ENCODE peak calls at places on chromosomes 16 and 17, in four cellular contexts. One of them, this sample, is unnamed.

GRCh38 chr16:59410451-59410850 is 676.3 kb upstream of the GOT2 start:
- DNase-seq in CD4-positive, alpha-beta T cell: no peak
- DNase-seq in AG10803: no peak
- DNase-seq in tibial artery: no peak
- DNase-seq in this sample: no peak

GRCh38 chr17:69404398-69404797 is 10.1 kb upstream of the MAP2K6 start:
- DNase-seq in CD4-positive, alpha-beta T cell: no peak
- DNase-seq in AG10803: peak
- DNase-seq in tibial artery: no peak
- DNase-seq in this sample: no peak

GRCh38 chr16:74680681-74681080 is 14.0 kb upstream of the RFWD3 start:
- DNase-seq in CD4-positive, alpha-beta T cell: no peak
- DNase-seq in AG10803: no peak
- DNase-seq in tibial artery: no peak
- DNase-seq in this sample: no peak

GRCh38 chr16:46787909-46788308 is 39.8 kb upstream of the MYLK3 start:
- DNase-seq in CD4-positive, alpha-beta T cell: no peak
- DNase-seq in AG10803: no peak
- DNase-seq in tibial artery: no peak
- DNase-seq in this sample: no peak

GRCh38 chr17:5780476-5780875 is 196.2 kb upstream of the NLRP1 start:
- DNase-seq in CD4-positive, alpha-beta T cell: no peak
- DNase-seq in AG10803: peak
- DNase-seq in tibial artery: no peak
- DNase-seq in this sample: no peak

GRCh38 chr17:35160354-35161201 is 13.0 kb downstream of the UNC45B start:
- DNase-seq in CD4-positive, alpha-beta T cell: no peak
- DNase-seq in AG10803: no peak
- DNase-seq in tibial artery: no peak
- DNase-seq in this sample: peak

GRCh38 chr17:18028114-18028513 is 10.9 kb downstream of the ATPAF2 start:
- DNase-seq in CD4-positive, alpha-beta T cell: no peak
- DNase-seq in AG10803: no peak
- DNase-seq in tibial artery: no peak
- DNase-seq in this sample: no peak

GRCh38 chr17:68433211-68433610 is 24.1 kb downstream of the WIPI1 start:
- DNase-seq in CD4-positive, alpha-beta T cell: no peak
- DNase-seq in AG10803: no peak
- DNase-seq in tibial artery: no peak
- DNase-seq in this sample: no peak

GRCh38 chr16:69581297-69581696 is 15.5 kb downstream of the NFAT5 start:
- DNase-seq in CD4-positive, alpha-beta T cell: no peak
- DNase-seq in AG10803: no peak
- DNase-seq in tibial artery: no peak
- DNase-seq in this sample: no peak
- TF ChIP-seq CTCF in CD4-positive, alpha-beta T cell: no peak
- TF ChIP-seq CTCF in AG10803: no peak
- TF ChIP-seq CTCF in tibial artery: no peak
- TF ChIP-seq CTCF in this sample: no peak

GRCh38 chr17:31559647-31560501 is 168.4 kb downstream of the RAB11FIP4 start:
- DNase-seq in CD4-positive, alpha-beta T cell: no peak
- DNase-seq in AG10803: no peak
- DNase-seq in tibial artery: no peak
- DNase-seq in this sample: no peak

GRCh38 chr17:31562447-31562846 is 171.0 kb downstream of the RAB11FIP4 start:
- DNase-seq in CD4-positive, alpha-beta T cell: no peak
- DNase-seq in AG10803: no peak
- DNase-seq in tibial artery: no peak
- DNase-seq in this sample: no peak

GRCh38 chr17:31558748-31559646 is 167.5 kb downstream of the RAB11FIP4 start:
- DNase-seq in CD4-positive, alpha-beta T cell: peak
- DNase-seq in AG10803: peak
- DNase-seq in tibial artery: peak
- DNase-seq in this sample: peak

GRCh38 chr17:31561469-31562412 is 170.3 kb downstream of the RAB11FIP4 start:
- DNase-seq in CD4-positive, alpha-beta T cell: no peak
- DNase-seq in AG10803: peak
- DNase-seq in tibial artery: no peak
- DNase-seq in this sample: no peak

DNA sequence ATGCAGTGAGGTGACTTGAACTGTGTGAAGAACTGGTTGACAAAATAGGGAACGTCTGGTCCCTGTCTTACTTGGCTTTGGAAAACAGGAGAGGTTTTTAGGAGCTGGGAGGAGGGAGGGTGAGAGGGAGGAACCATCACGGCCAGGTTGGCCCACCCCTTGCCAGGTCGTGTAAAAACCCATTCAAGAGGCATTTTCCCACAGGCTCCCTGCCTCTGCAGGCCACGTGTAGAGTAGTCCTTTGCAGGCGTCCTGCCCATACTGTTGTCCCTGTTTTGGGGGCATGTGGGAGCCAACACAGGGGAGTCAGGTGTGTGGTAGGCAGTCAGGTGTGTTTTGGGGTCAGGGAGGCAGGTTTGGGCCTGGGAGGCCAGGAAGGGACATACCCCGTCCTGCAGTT is 169.4 kb downstream of the RAB11FIP4 start:
- DNase-seq in CD4-positive, alpha-beta T cell: no peak
- DNase-seq in AG10803: peak
- DNase-seq in tibial artery: no peak
- DNase-seq in this sample: no peak
- TF ChIP-seq CTCF in CD4-positive, alpha-beta T cell: no peak
- TF ChIP-seq CTCF in AG10803: no peak
- TF ChIP-seq CTCF in tibial artery: no peak
- TF ChIP-seq CTCF in this sample: no peak

GRCh38 chr17:43579570-43580140 is 33.5 kb upstream of the ETV4 start:
- DNase-seq in CD4-positive, alpha-beta T cell: no peak
- DNase-seq in AG10803: peak
- DNase-seq in tibial artery: no peak
- DNase-seq in this sample: no peak

GRCh38 chr17:43578352-43578698 is 32.2 kb upstream of the ETV4 start:
- DNase-seq in CD4-positive, alpha-beta T cell: no peak
- DNase-seq in AG10803: no peak
- DNase-seq in tibial artery: no peak
- DNase-seq in this sample: no peak

GRCh38 chr17:43581130-43581529 is 35.0 kb upstream of the ETV4 start:
- DNase-seq in CD4-positive, alpha-beta T cell: no peak
- DNase-seq in AG10803: no peak
- DNase-seq in tibial artery: no peak
- DNase-seq in this sample: no peak

GRCh38 chr17:43576563-43577229 is 30.6 kb upstream of the ETV4 start:
- DNase-seq in CD4-positive, alpha-beta T cell: peak
- DNase-seq in AG10803: peak
- DNase-seq in tibial artery: peak
- DNase-seq in this sample: peak

DNA sequence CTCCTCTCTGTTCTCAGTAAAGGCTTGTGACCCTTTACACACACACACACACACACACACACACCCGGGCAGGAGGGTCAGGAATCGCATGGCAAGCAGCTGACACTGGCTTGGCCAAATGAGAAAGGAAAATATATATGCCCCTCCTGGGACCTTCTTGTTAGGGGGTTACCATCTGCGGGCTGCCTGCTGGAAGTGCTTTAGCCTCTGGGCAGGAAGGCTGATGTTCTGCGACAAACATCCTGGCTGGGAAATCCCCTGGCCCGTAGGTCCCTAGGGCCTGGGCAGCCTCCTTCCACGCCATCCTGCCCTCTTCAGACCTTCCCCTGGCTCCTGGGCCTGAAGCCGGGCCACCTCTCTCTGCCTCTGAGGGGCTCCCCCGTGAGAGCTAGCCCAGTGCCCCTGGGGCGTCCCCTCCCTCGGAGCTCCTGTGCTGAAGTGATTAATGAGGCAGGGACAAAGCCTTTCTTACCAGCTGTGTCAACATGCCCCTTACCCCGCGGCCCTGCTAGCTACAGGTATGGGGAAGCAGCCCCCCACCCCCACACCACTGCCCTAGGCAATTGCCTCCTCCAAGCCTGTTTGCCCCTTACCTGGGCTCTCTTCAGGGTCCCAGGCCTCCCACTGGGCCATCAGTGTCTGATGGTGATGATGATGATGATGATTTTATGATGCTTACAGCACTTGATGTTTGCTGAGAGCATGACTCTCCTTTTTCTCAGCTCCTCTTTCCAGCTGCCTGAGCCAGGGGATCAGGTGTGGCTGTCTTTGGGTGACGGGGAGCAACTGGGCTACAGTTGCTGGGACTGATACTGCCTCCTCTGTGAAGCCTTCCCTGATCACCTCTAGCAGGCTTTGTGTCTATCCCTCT is 32.8 kb upstream of the ETV4 start:
- DNase-seq in CD4-positive, alpha-beta T cell: peak
- DNase-seq in AG10803: peak
- DNase-seq in tibial artery: no peak
- DNase-seq in this sample: peak
- TF ChIP-seq CTCF in CD4-positive, alpha-beta T cell: no peak
- TF ChIP-seq CTCF in AG10803: no peak
- TF ChIP-seq CTCF in tibial artery: no peak
- TF ChIP-seq CTCF in this sample: no peak

DNA sequence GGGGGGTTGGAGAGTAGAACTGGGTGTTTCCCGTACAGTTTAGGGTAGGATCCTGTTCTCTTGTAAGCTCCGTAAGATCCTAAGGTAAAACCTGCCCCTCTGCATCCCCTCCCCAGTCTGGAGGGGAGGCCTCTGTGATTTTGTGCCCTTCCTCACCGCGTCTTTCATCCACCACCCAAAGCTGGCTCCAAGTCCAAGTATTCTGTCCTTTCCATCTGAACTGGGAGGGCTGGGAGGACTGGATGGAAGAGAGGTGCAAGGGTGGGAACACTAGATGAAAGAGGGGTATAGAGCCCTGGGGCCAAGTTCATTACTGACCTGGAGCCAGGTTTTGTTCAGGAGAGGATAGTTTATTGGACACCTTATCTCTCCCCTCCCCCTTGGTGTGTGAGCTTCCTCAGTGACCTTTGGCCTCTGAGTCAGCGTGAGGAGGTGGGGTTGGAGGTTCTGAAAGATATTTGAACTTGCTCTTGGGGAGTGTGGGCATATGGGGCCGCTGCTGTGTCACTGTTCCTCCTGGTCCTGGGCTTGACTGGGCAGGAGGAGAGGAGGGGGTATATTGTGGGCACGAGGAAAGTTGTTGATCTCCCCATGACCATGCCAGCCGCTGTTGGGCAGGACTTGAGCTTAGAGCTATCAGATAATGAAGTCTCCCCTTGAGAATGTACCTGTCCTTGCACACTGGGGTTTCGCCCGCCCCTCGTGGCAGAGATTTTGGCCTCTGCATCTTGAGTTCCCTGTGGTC is 1.6 kb downstream of the LASP1 start:
- DNase-seq in CD4-positive, alpha-beta T cell: peak
- DNase-seq in AG10803: peak
- DNase-seq in tibial artery: peak
- DNase-seq in this sample: peak
- TF ChIP-seq CTCF in CD4-positive, alpha-beta T cell: no peak
- TF ChIP-seq CTCF in AG10803: peak
- TF ChIP-seq CTCF in tibial artery: no peak
- TF ChIP-seq CTCF in this sample: peak

GRCh38 chr16:67238278-67238575 is 9.1 kb downstream of the FHOD1 start:
- DNase-seq in CD4-positive, alpha-beta T cell: no peak
- DNase-seq in AG10803: no peak
- DNase-seq in tibial artery: no peak
- DNase-seq in this sample: no peak

GRCh38 chr16:67237396-67238277 is 9.6 kb downstream of the FHOD1 start:
- DNase-seq in CD4-positive, alpha-beta T cell: no peak
- DNase-seq in AG10803: no peak
- DNase-seq in tibial artery: peak
- DNase-seq in this sample: no peak

GRCh38 chr16:67234180-67234597 is 7.3 kb downstream of the TMEM208 start:
- DNase-seq in CD4-positive, alpha-beta T cell: no peak
- DNase-seq in AG10803: no peak
- DNase-seq in tibial artery: no peak
- DNase-seq in this sample: no peak

GRCh38 chr16:67236551-67237395 is 9.8 kb downstream of the TMEM208 start:
- DNase-seq in CD4-positive, alpha-beta T cell: peak
- DNase-seq in AG10803: peak
- DNase-seq in tibial artery: peak
- DNase-seq in this sample: peak

GRCh38 chr16:67235816-67236547 is 9.1 kb downstream of the TMEM208 start:
- DNase-seq in CD4-positive, alpha-beta T cell: peak
- DNase-seq in AG10803: no peak
- DNase-seq in tibial artery: no peak
- DNase-seq in this sample: no peak
- TF ChIP-seq CTCF in CD4-positive, alpha-beta T cell: no peak
- TF ChIP-seq CTCF in AG10803: no peak
- TF ChIP-seq CTCF in tibial artery: no peak
- TF ChIP-seq CTCF in this sample: no peak

GRCh38 chr16:85056211-85056748 is 28.7 kb downstream of the KIAA0513 start:
- DNase-seq in CD4-positive, alpha-beta T cell: no peak
- DNase-seq in AG10803: peak
- DNase-seq in tibial artery: peak
- DNase-seq in this sample: no peak
- TF ChIP-seq CTCF in CD4-positive, alpha-beta T cell: peak
- TF ChIP-seq CTCF in AG10803: peak
- TF ChIP-seq CTCF in tibial artery: no peak
- TF ChIP-seq CTCF in this sample: no peak

GRCh38 chr16:15829460-15829859 is 27.4 kb downstream of the MYH11 start:
- DNase-seq in CD4-positive, alpha-beta T cell: no peak
- DNase-seq in AG10803: peak
- DNase-seq in tibial artery: peak
- DNase-seq in this sample: no peak
- TF ChIP-seq CTCF in CD4-positive, alpha-beta T cell: no peak
- TF ChIP-seq CTCF in AG10803: no peak
- TF ChIP-seq CTCF in tibial artery: no peak
- TF ChIP-seq CTCF in this sample: no peak

This sample was measured in activated CD8-positive, alpha-beta T cell treated with anti-CD3 and anti-CD28 coated beads for 36 hours.